ENCODE peak calls at places on chromosomes 7 and 10, in nine cellular contexts. Z, R, V, F, A, I, B, X and W are unnamed samples.

GRCh38 chr7:30276203-30276900 is 8.0 kb upstream of the ZNRF2 start:
- DNase-seq in Z (peak), R (peak), V (peak), F (no peak), A (no peak), I (peak), B (no peak), X (peak), W (no peak)

GRCh38 chr7:7970620-7971307 is 2.2 kb downstream of the GLCCI1 start:
- DNase-seq in Z (no peak), R (no peak), V (no peak), F (no peak), A (no peak), I (no peak), B (no peak), X (peak), W (no peak)

GRCh38 chr10:6141296-6142151 is 52.7 kb downstream of the RBM17 start:
- DNase-seq in Z (no peak), R (no peak), V (no peak), F (no peak), A (no peak), I (no peak), B (peak), X (no peak), W (peak)

GRCh38 chr7:119720541-119720940 is 552.4 kb upstream of the KCND2 start:
- DNase-seq in Z (no peak), R (no peak), V (peak), F (no peak), A (no peak), I (peak), B (no peak), X (peak), W (no peak)

GRCh38 chr7:77797734-77798393 is 370 bp downstream of the TMEM60 start:
- DNase-seq in Z (peak), R (peak), V (no peak), F (peak), A (peak), I (no peak), B (no peak), X (peak), W (no peak)

GRCh38 chr7:154640266-154640865 is 362.6 kb downstream of the PAXIP1 start:
- DNase-seq in Z (no peak), R (peak), V (no peak), F (no peak), A (no peak), I (no peak), B (no peak), X (peak), W (no peak)

GRCh38 chr10:80477813-80478212 is 23.7 kb downstream of the TSPAN14 start:
- DNase-seq in Z (no peak), R (no peak), V (peak), F (no peak), A (no peak), I (peak), B (no peak), X (peak), W (no peak)

GRCh38 chr7:118233799-118234198 is 9.3 kb downstream of the ANKRD7 start:
- DNase-seq in Z (no peak), R (no peak), V (no peak), F (no peak), A (no peak), I (no peak), B (no peak), X (no peak), W (no peak)

GRCh38 chr10:95181731-95182130 is 12.3 kb upstream of the ACSM6 start:
- DNase-seq in Z (no peak), R (no peak), V (no peak), F (no peak), A (no peak), I (no peak), B (no peak), X (no peak), W (no peak)

GRCh38 chr10:133009218-133009954 is 67.0 kb upstream of the CFAP46 start:
- DNase-seq in Z (peak), R (peak), V (no peak), F (peak), A (peak), I (peak), B (no peak), X (peak), W (peak)
- TF ChIP-seq POLR2A in Z (no peak), R (peak), V (no peak), F (no peak), A (peak), I (no peak), B (no peak), X (no peak), W (no peak)

DNA sequence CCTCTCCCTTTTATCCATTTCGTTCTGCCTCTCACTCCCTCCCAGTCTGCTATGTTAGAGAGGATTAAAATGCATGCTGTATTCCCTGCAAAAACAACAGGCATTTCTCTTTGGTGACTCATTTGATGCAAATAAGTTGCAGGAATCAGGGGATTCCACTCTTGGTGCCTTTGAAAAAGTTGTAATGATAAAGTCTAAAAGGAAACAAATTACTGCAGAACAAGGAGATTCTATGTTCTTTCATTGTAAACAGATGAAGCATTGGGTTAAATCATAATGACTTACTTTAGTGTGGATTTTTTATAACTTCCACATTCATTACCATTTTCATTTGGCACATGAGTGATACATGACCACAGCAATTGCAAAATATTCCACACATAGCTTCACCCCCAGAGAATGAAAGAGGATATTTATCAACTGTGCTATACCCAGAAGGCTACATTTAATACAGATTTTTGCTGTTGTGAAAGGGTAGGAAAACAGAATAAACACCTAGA is 33.4 kb upstream of the ABLIM1 start:
- DNase-seq in Z (no peak), R (no peak), V (no peak), F (no peak), A (no peak), I (no peak), B (no peak), X (no peak), W (no peak)
- TF ChIP-seq POLR2A in Z (no peak), R (no peak), V (no peak), F (no peak), A (no peak), I (no peak), B (no peak), X (no peak), W (no peak)

GRCh38 chr7:156889746-156890145 is 3.2 kb downstream of the LMBR1 start:
- DNase-seq in Z (no peak), R (no peak), V (no peak), F (no peak), A (no peak), I (no peak), B (no peak), X (no peak), W (no peak)

GRCh38 chr7:156895024-156895780 is 2.2 kb upstream of the LMBR1 start:
- DNase-seq in Z (no peak), R (no peak), V (no peak), F (no peak), A (no peak), I (no peak), B (no peak), X (no peak), W (peak)

GRCh38 chr7:156892821-156893706 is at the start of gene LMBR1:
- DNase-seq in Z (peak), R (peak), V (peak), F (peak), A (peak), I (peak), B (peak), X (peak), W (peak)

GRCh38 chr7:156889089-156889488 is 3.9 kb downstream of the LMBR1 start:
- DNase-seq in Z (no peak), R (no peak), V (no peak), F (no peak), A (no peak), I (no peak), B (no peak), X (no peak), W (no peak)

GRCh38 chr7:156892086-156892800 is 740 bp downstream of the LMBR1 start:
- DNase-seq in Z (peak), R (peak), V (no peak), F (peak), A (peak), I (peak), B (peak), X (peak), W (no peak)
- TF ChIP-seq POLR2A in Z (no peak), R (no peak), V (no peak), F (no peak), A (no peak), I (no peak), B (no peak), X (no peak), W (no peak)

GRCh38 chr10:111739160-111739712 is 444.3 kb downstream of the GPAM start:
- DNase-seq in Z (no peak), R (no peak), V (no peak), F (no peak), A (no peak), I (no peak), B (no peak), X (no peak), W (no peak)
- TF ChIP-seq POLR2A in Z (no peak), R (no peak), V (no peak), F (no peak), A (no peak), I (no peak), B (no peak), X (no peak), W (no peak)

DNA sequence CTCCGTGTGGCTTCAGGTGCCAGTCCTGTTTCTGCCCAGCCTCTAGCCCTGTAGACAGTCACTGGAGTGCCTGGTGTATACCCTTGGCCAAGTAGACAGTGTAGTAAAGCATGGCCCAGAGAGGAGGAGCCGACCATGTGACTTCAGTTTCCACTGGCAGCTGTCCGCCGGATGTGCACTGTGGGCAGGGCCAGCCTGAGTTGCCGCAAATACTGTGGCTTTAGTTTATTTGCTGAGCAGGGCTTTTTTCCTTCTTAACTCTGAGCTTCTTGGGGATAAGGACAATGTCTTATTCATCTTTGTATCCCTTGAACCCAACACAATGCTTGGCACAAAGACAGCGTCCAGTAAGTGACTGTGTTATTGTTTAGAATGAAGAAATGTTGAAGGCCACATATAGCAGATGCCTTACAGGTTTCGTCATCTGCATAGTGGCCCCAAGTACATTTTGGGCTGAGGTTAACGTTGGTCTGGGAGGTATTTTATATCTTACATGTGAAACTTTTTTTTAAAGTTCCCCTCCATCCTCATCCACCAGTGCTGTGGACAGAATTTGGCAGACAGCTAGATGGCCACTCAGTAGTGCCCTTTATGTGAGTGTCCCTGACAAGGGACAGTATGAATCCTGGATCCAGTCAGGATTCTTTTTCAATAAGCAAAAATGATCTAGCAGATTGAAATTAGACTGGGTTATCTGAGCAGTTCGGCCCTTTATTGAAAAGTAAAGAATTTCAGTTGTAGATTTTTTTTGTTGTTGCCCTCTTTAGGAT is 40.6 kb downstream of the CYP17A1 start:
- DNase-seq in Z (peak), R (peak), V (no peak), F (peak), A (peak), I (no peak), B (peak), X (peak), W (peak)
- TF ChIP-seq POLR2A in Z (no peak), R (peak), V (no peak), F (peak), A (no peak), I (no peak), B (peak), X (no peak), W (no peak)

DNA sequence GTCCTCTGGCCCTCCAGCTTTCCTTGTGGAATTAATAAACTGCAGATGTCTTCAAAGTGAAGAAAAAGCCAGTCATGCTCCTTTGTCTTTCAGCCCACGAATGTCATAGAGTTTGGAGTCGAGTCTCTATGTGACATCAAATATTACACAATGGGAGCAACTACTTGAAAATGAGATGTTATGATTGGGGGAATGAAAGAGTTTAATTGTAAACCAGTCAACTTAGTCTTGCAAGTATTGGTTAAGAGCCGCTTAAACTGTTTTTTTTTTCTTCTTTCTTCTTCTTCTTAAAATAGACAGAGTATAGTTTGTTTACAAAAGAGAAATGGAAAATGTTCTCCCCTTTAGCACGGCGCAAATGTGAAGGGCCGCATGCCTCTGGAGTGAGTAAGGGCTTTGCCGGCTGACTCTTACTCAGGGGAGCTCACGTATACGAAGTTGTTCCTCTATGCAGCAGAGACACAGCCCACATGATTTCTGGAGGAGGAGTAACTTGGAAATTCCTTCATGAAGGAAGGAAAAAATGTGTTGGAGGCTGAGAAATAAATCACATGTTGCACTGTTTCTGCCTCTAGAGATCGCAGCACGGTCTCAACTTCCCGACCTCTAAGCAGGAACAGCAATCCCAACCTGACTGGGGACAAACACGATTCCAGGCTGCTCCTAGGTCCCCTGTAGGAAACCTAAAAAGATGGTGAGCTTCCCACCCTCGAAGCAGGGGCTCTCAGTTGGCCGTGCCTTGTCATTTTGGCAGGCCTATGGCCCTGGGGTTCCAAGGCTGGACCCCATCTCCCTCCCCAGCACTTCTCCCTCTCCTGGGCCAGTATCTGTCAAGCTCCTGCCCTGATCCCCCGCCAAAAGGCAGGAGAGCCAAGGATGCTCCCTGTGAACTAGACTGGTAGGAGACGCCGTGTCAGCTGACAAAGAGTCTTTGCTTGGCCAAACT is 44.9 kb downstream of the MYOF start:
- DNase-seq in Z (peak), R (peak), V (peak), F (peak), A (peak), I (peak), B (no peak), X (no peak), W (peak)
- TF ChIP-seq POLR2A in Z (no peak), R (no peak), V (no peak), F (peak), A (peak), I (no peak), B (no peak), X (no peak), W (no peak)

GRCh38 chr7:74175270-74175803 is 1.2 kb downstream of the EIF4H start:
- DNase-seq in Z (no peak), R (no peak), V (no peak), F (no peak), A (no peak), I (no peak), B (no peak), X (peak), W (no peak)

GRCh38 chr7:74174606-74175082 is 488 bp downstream of the EIF4H start:
- DNase-seq in Z (peak), R (peak), V (no peak), F (peak), A (peak), I (peak), B (peak), X (peak), W (peak)

GRCh38 chr7:74173491-74173865 is 678 bp upstream of the EIF4H start:
- DNase-seq in Z (no peak), R (no peak), V (no peak), F (no peak), A (no peak), I (no peak), B (no peak), X (no peak), W (no peak)

GRCh38 chr7:74173074-74173473 is 1.1 kb upstream of the EIF4H start:
- DNase-seq in Z (peak), R (peak), V (no peak), F (no peak), A (no peak), I (no peak), B (no peak), X (peak), W (no peak)

DNA sequence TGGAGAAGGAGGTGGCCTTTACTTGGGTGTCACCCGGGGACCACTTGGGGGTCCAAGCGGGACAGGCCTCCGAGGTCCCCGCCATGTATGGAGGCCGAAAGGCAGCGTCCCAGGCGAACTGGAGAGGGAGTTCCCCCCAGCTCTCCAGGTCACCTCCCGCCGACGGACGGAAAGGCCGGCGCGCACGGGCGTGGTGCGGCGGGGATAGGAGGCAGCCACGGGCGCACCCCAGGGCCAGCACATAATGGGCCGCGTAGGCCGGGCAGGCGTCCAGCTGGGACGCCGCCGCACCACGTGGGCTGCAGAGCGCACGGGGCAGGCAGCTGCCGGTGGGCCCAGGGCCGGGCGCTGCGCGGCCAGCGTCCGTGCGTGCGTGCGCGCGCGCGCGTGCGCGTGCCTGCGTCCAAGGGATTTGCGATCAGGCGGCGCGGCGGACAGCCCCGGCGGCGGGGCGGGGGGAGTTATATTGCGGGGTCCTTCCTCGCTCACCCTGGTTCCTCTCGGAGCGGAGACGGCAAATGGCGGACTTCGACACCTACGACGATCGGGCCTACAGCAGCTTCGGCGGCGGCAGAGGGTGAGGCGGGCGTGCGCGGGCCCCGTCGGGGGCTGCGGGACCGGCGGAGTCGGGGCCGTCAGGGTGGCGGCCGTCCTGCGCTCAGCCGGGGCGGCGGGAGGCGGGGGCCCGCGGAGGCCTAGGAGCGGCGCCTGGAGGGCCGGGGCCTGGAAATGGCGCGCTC is at the start of gene EIF4H:
- DNase-seq in Z (peak), R (peak), V (peak), F (peak), A (peak), I (peak), B (peak), X (peak), W (peak)
- TF ChIP-seq POLR2A in Z (no peak), R (peak), V (peak), F (peak), A (peak), I (peak), B (peak), X (peak), W (no peak)

DNA sequence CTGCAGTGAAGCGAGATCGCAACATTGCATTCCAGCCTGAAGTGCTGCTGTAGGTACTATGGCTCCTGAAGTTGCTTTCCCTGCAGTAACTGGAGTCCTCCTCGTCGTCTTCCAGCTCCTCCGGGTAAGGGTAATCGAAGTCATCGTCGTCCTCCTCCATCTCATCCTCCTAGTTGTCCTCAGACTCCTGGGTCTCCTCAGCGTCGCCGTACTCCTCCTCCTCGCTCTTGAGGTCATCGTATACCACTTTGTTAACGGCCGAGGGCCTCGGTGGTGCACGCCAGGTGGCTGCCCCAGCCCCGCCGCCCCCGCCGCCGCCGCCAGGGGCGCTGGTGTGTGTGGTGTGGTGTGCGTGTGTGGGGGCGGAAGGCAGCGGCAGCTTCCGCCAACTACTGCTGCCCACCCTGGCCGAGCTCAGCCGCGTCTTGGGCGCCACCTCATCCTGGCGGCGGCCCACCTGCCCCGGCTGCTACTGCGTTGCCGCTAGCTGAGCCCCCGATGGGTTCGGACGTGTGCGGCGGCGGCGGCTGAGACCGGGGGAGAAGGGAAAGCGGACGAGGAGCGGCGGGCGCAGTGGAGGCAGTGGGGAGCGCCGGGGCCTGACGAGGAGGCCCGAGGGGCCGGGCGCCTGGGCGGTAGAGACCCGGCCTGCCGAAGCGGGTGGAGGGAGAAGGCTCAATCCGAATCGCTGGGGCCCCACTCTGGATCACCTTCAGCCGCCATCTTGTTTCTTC is 11.8 kb upstream of the ACBD5 start:
- DNase-seq in Z (peak), R (peak), V (no peak), F (peak), A (no peak), I (peak), B (peak), X (peak), W (peak)
- TF ChIP-seq POLR2A in Z (no peak), R (no peak), V (no peak), F (peak), A (no peak), I (peak), B (peak), X (peak), W (no peak)

DNA sequence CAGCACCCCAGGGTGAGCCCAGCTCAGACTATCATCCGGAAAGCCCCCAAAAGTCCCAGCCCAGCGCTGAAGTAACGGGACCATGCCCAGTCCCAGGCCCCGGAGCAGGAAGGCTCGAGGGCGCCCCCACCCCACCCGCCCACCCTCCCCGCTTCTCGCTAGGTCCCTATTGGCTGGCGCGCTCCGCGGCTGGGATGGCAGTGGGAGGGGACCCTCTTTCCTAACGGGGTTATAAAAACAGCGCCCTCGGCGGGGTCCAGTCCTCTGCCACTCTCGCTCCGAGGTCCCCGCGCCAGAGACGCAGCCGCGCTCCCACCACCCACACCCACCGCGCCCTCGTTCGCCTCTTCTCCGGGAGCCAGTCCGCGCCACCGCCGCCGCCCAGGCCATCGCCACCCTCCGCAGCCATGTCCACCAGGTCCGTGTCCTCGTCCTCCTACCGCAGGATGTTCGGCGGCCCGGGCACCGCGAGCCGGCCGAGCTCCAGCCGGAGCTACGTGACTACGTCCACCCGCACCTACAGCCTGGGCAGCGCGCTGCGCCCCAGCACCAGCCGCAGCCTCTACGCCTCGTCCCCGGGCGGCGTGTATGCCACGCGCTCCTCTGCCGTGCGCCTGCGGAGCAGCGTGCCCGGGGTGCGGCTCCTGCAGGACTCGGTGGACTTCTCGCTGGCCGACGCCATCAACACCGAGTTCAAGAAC is 1.1 kb downstream of the VIM start:
- DNase-seq in Z (peak), R (peak), V (no peak), F (peak), A (peak), I (peak), B (no peak), X (peak), W (peak)
- TF ChIP-seq POLR2A in Z (no peak), R (peak), V (no peak), F (peak), A (peak), I (peak), B (peak), X (peak), W (peak)